ENCODE peak calls at places on chromosomes 4 and X, in eight cellular contexts. W, X, T, O, G, R, U and Q are unnamed samples.
A peak's percentile ranks its signal among the peaks of the same experiment; 100 is the strongest.

GRCh38 chr4:76784237-76784636 is 113.7 kb downstream of the SOWAHB start:
- DNase-seq in W (no peak), X (no peak), T (no peak), O (no peak), G (no peak), R (no peak), U (no peak), Q (no peak)

GRCh38 chrX:150544835-150545790 is 23.3 kb upstream of the MTM1 start:
- DNase-seq in W (no peak), X (no peak), T (no peak), O (no peak), G (no peak), R (no peak), U (no peak), Q (peak; percentile 58)

GRCh38 chr4:21366312-21366711 is 582.3 kb downstream of the KCNIP4 start:
- DNase-seq in W (no peak), X (no peak), T (no peak), O (no peak), G (no peak), R (no peak), U (no peak), Q (no peak)

GRCh38 chrX:105463483-105463882 is 243.0 kb upstream of the TEX13A start:
- DNase-seq in W (no peak), X (no peak), T (no peak), O (no peak), G (no peak), R (no peak), U (no peak), Q (no peak)

GRCh38 chr4:109294468-109295020 is 7.9 kb downstream of the COL25A1 start:
- DNase-seq in W (no peak), X (no peak), T (no peak), O (no peak), G (no peak), R (no peak), U (no peak), Q (no peak)

GRCh38 chr4:120829113-120829831 is 93.3 kb downstream of the PRDM5 start:
- DNase-seq in W (no peak), X (no peak), T (no peak), O (no peak), G (peak; percentile 69), R (no peak), U (no peak), Q (no peak)

GRCh38 chr4:169383724-169384123 is 113.0 kb upstream of the SH3RF1 start:
- DNase-seq in W (no peak), X (no peak), T (no peak), O (no peak), G (peak; percentile 97), R (no peak), U (no peak), Q (no peak)

GRCh38 chr4:129350800-129351199 is 254.8 kb downstream of the C4orf33 start:
- DNase-seq in W (no peak), X (no peak), T (no peak), O (no peak), G (no peak), R (no peak), U (no peak), Q (no peak)

GRCh38 chrX:103687696-103688191 is 1.2 kb upstream of the MORF4L2 start:
- DNase-seq in W (peak; percentile 76), X (peak; percentile 67), T (peak; percentile 19), O (peak; percentile 73), G (peak; percentile 71), R (peak; percentile 77), U (peak; percentile 71), Q (peak; percentile 74)

GRCh38 chr4:106305435-106306055 is 10.5 kb downstream of the TBCK start:
- DNase-seq in W (no peak), X (no peak), T (no peak), O (no peak), G (no peak), R (no peak), U (no peak), Q (no peak)

GRCh38 chrX:49187028-49187394 is 838 bp upstream of the PRICKLE3 start:
- DNase-seq in W (no peak), X (no peak), T (no peak), O (no peak), G (no peak), R (no peak), U (no peak), Q (no peak)

GRCh38 chrX:23919706-23920320 is 12.0 kb downstream of the CXorf58 start:
- DNase-seq in W (no peak), X (no peak), T (no peak), O (no peak), G (peak; percentile 13), R (no peak), U (peak; percentile 9), Q (no peak)

GRCh38 chrX:28189011-28189410 is 207.8 kb upstream of the DCAF8L1 start:
- DNase-seq in W (no peak), X (no peak), T (no peak), O (no peak), G (no peak), R (no peak), U (no peak), Q (no peak)

GRCh38 chr4:3667258-3667657 is 98.9 kb upstream of the ADRA2C start:
- DNase-seq in W (no peak), X (no peak), T (no peak), O (no peak), G (no peak), R (no peak), U (no peak), Q (no peak)

GRCh38 chrX:20015945-20016617 is 25.2 kb upstream of the BCLAF3 start:
- DNase-seq in W (no peak), X (no peak), T (no peak), O (no peak), G (peak; percentile 77), R (no peak), U (no peak), Q (no peak)

GRCh38 chrX:17944833-17945497 is 83.9 kb upstream of the RAI2 start:
- DNase-seq in W (no peak), X (peak; percentile 1), T (no peak), O (no peak), G (peak; percentile 1), R (no peak), U (no peak), Q (no peak)

GRCh38 chrX:40746536-40746935 is 11.2 kb upstream of the MED14 start:
- DNase-seq in W (no peak), X (no peak), T (no peak), O (no peak), G (no peak), R (peak; percentile 80), U (no peak), Q (no peak)

GRCh38 chr4:2761035-2761923 is 5.1 kb upstream of the TNIP2 start:
- DNase-seq in W (no peak), X (no peak), T (no peak), O (peak; percentile 88), G (no peak), R (no peak), U (peak; percentile 87), Q (peak; percentile 61)

GRCh38 chr4:10587697-10588096 is 96.9 kb downstream of the CLNK start:
- DNase-seq in W (no peak), X (peak; percentile 96), T (no peak), O (no peak), G (no peak), R (no peak), U (no peak), Q (no peak)

GRCh38 chr4:113452868-113453620 is 308.5 kb downstream of the CAMK2D start:
- DNase-seq in W (no peak), X (no peak), T (no peak), O (no peak), G (peak; percentile 25), R (no peak), U (no peak), Q (no peak)

GRCh38 chr4:22869235-22869634 is 176.5 kb downstream of the GBA3 start:
- DNase-seq in W (no peak), X (no peak), T (no peak), O (no peak), G (no peak), R (no peak), U (no peak), Q (no peak)

GRCh38 chrX:12494400-12495138 is 296.6 kb upstream of the PRPS2 start:
- DNase-seq in W (no peak), X (no peak), T (no peak), O (no peak), G (no peak), R (no peak), U (no peak), Q (no peak)

GRCh38 chr4:139833131-139833930 is 167.7 kb downstream of the MGST2 start:
- DNase-seq in W (no peak), X (no peak), T (no peak), O (no peak), G (no peak), R (peak; percentile 81), U (no peak), Q (no peak)

GRCh38 chrX:104370089-104370488 is 115.4 kb upstream of the ESX1 start:
- DNase-seq in W (no peak), X (no peak), T (no peak), O (peak; percentile 12), G (peak; percentile 0), R (no peak), U (no peak), Q (no peak)

GRCh38 chrX:12080265-12080664 is 58.0 kb upstream of the FRMPD4 start:
- DNase-seq in W (no peak), X (peak; percentile 1), T (no peak), O (no peak), G (peak; percentile 53), R (peak; percentile 7), U (peak; percentile 2), Q (no peak)

GRCh38 chrX:129737921-129738320 is 858 bp upstream of the XPNPEP2 start:
- DNase-seq in W (no peak), X (no peak), T (no peak), O (no peak), G (peak; percentile 42), R (no peak), U (peak; percentile 6), Q (no peak)

GRCh38 chr4:170476351-170476750 is 386.6 kb upstream of the AADAT start:
- DNase-seq in W (no peak), X (no peak), T (no peak), O (no peak), G (peak; percentile 0), R (no peak), U (no peak), Q (no peak)

GRCh38 chr4:24806206-24806990 is 11.0 kb downstream of the SOD3 start:
- DNase-seq in W (no peak), X (no peak), T (no peak), O (no peak), G (no peak), R (no peak), U (no peak), Q (no peak)

GRCh38 chrX:34300871-34301270 is 168.8 kb upstream of the FAM47A start:
- DNase-seq in W (no peak), X (peak; percentile 27), T (no peak), O (no peak), G (peak; percentile 2), R (peak; percentile 17), U (peak; percentile 19), Q (no peak)

GRCh38 chr4:25839687-25840086 is 23.1 kb downstream of the SEL1L3 start:
- DNase-seq in W (no peak), X (no peak), T (no peak), O (no peak), G (no peak), R (no peak), U (no peak), Q (no peak)

GRCh38 chrX:17377047-17377692 is 2.2 kb downstream of the NHS start:
- DNase-seq in W (no peak), X (peak; percentile 29), T (no peak), O (peak; percentile 41), G (peak; percentile 50), R (no peak), U (peak; percentile 3), Q (peak; percentile 32)

GRCh38 chrX:103063191-103063845 is 653 bp downstream of the BEX1 start:
- DNase-seq in W (peak; percentile 18), X (no peak), T (no peak), O (no peak), G (peak; percentile 11), R (peak; percentile 22), U (peak; percentile 51), Q (no peak)

GRCh38 chr4:41294445-41295062 is 37.8 kb downstream of the UCHL1 start:
- DNase-seq in W (no peak), X (peak; percentile 47), T (no peak), O (no peak), G (no peak), R (no peak), U (no peak), Q (no peak)

GRCh38 chr4:148790691-148791090 is 348.5 kb upstream of the NR3C2 start:
- DNase-seq in W (no peak), X (no peak), T (no peak), O (no peak), G (no peak), R (no peak), U (no peak), Q (no peak)